ENCODE peak calls at places on chromosomes 13 and 19, in five cellular contexts. One of them, this sample, is unnamed.

GRCh38 chr19:41407271-41407670 is 9.7 kb downstream of the BCKDHA start:
- DNase-seq in stromal cell of bone marrow: no peak
- DNase-seq in activated T-cell treated with anti-CD3 and anti-CD28 coated beads for 1 hour: no peak
- DNase-seq in NCI-H774: no peak
- DNase-seq in cardiac muscle cell: peak
- DNase-seq in this sample: no peak

GRCh38 chr13:112733661-112734379 is 44.0 kb downstream of the ATP11A start:
- DNase-seq in activated T-cell treated with anti-CD3 and anti-CD28 coated beads for 1 hour: no peak
- DNase-seq in NCI-H774: peak
- DNase-seq in stromal cell of bone marrow: no peak
- DNase-seq in cardiac muscle cell: no peak
- DNase-seq in this sample: no peak

GRCh38 chr19:13143135-13143534 is 7.0 kb downstream of the STX10 start:
- DNase-seq in stromal cell of bone marrow: no peak
- DNase-seq in activated T-cell treated with anti-CD3 and anti-CD28 coated beads for 1 hour: no peak
- DNase-seq in cardiac muscle cell: peak
- DNase-seq in NCI-H774: no peak
- DNase-seq in this sample: no peak

GRCh38 chr19:41085748-41086415 is 2.4 kb upstream of the CYP2A13 start:
- DNase-seq in NCI-H774: no peak
- DNase-seq in stromal cell of bone marrow: no peak
- DNase-seq in activated T-cell treated with anti-CD3 and anti-CD28 coated beads for 1 hour: no peak
- DNase-seq in cardiac muscle cell: no peak
- DNase-seq in this sample: no peak

GRCh38 chr19:44820648-44821609 is 12.0 kb downstream of the BCAM start:
- DNase-seq in stromal cell of bone marrow: no peak
- DNase-seq in cardiac muscle cell: peak
- DNase-seq in NCI-H774: no peak
- DNase-seq in activated T-cell treated with anti-CD3 and anti-CD28 coated beads for 1 hour: no peak
- DNase-seq in this sample: no peak

GRCh38 chr13:74644239-74644638 is 510.0 kb upstream of the KLF12 start:
- DNase-seq in activated T-cell treated with anti-CD3 and anti-CD28 coated beads for 1 hour: no peak
- DNase-seq in cardiac muscle cell: peak
- DNase-seq in NCI-H774: no peak
- DNase-seq in stromal cell of bone marrow: no peak
- DNase-seq in this sample: no peak

GRCh38 chr19:5170329-5170745 is 170.3 kb downstream of the PTPRS start:
- DNase-seq in NCI-H774: no peak
- DNase-seq in activated T-cell treated with anti-CD3 and anti-CD28 coated beads for 1 hour: peak
- DNase-seq in stromal cell of bone marrow: no peak
- DNase-seq in cardiac muscle cell: no peak
- DNase-seq in this sample: no peak

GRCh38 chr19:46913852-46914430 is 53.1 kb downstream of the ARHGAP35 start:
- DNase-seq in cardiac muscle cell: no peak
- DNase-seq in NCI-H774: no peak
- DNase-seq in stromal cell of bone marrow: no peak
- DNase-seq in activated T-cell treated with anti-CD3 and anti-CD28 coated beads for 1 hour: no peak
- DNase-seq in this sample: no peak

GRCh38 chr13:97111705-97112104 is 110.4 kb upstream of the MBNL2 start:
- DNase-seq in NCI-H774: no peak
- DNase-seq in activated T-cell treated with anti-CD3 and anti-CD28 coated beads for 1 hour: no peak
- DNase-seq in cardiac muscle cell: no peak
- DNase-seq in stromal cell of bone marrow: no peak
- DNase-seq in this sample: no peak

GRCh38 chr19:5006201-5006600 is 37.3 kb downstream of the KDM4B start:
- DNase-seq in cardiac muscle cell: peak
- DNase-seq in NCI-H774: no peak
- DNase-seq in stromal cell of bone marrow: no peak
- DNase-seq in activated T-cell treated with anti-CD3 and anti-CD28 coated beads for 1 hour: no peak
- DNase-seq in this sample: no peak

GRCh38 chr13:105773241-105773640 is 762.2 kb downstream of the EFNB2 start:
- DNase-seq in NCI-H774: no peak
- DNase-seq in stromal cell of bone marrow: no peak
- DNase-seq in activated T-cell treated with anti-CD3 and anti-CD28 coated beads for 1 hour: no peak
- DNase-seq in cardiac muscle cell: no peak
- DNase-seq in this sample: no peak

GRCh38 chr13:64675256-64675892 is 2554.8 kb downstream of the PCDH9 start:
- DNase-seq in NCI-H774: no peak
- DNase-seq in activated T-cell treated with anti-CD3 and anti-CD28 coated beads for 1 hour: no peak
- DNase-seq in stromal cell of bone marrow: no peak
- DNase-seq in cardiac muscle cell: peak
- DNase-seq in this sample: no peak

GRCh38 chr13:100657881-100658315 is 16.7 kb downstream of the TMTC4 start:
- DNase-seq in cardiac muscle cell: no peak
- DNase-seq in stromal cell of bone marrow: no peak
- DNase-seq in NCI-H774: no peak
- DNase-seq in activated T-cell treated with anti-CD3 and anti-CD28 coated beads for 1 hour: no peak
- DNase-seq in this sample: no peak

GRCh38 chr13:20495087-20496023 is 30.3 kb downstream of the CRYL1 start:
- DNase-seq in stromal cell of bone marrow: peak
- DNase-seq in cardiac muscle cell: peak
- DNase-seq in activated T-cell treated with anti-CD3 and anti-CD28 coated beads for 1 hour: peak
- DNase-seq in NCI-H774: peak
- DNase-seq in this sample: no peak

GRCh38 chr19:46133777-46134231 is 9.3 kb upstream of the IGFL3 start:
- DNase-seq in cardiac muscle cell: no peak
- DNase-seq in NCI-H774: no peak
- DNase-seq in activated T-cell treated with anti-CD3 and anti-CD28 coated beads for 1 hour: no peak
- DNase-seq in stromal cell of bone marrow: no peak
- DNase-seq in this sample: no peak

GRCh38 chr13:24097667-24098066 is 62.9 kb upstream of the SPATA13 start:
- DNase-seq in activated T-cell treated with anti-CD3 and anti-CD28 coated beads for 1 hour: no peak
- DNase-seq in cardiac muscle cell: no peak
- DNase-seq in stromal cell of bone marrow: no peak
- DNase-seq in NCI-H774: no peak
- DNase-seq in this sample: no peak

GRCh38 chr13:52713894-52714293 is 25.7 kb downstream of the CNMD start:
- DNase-seq in cardiac muscle cell: peak
- DNase-seq in stromal cell of bone marrow: no peak
- DNase-seq in activated T-cell treated with anti-CD3 and anti-CD28 coated beads for 1 hour: no peak
- DNase-seq in NCI-H774: no peak
- DNase-seq in this sample: no peak

GRCh38 chr13:68696907-68697306 is 1410.7 kb upstream of the ATXN8OS start:
- DNase-seq in activated T-cell treated with anti-CD3 and anti-CD28 coated beads for 1 hour: no peak
- DNase-seq in NCI-H774: no peak
- DNase-seq in stromal cell of bone marrow: no peak
- DNase-seq in cardiac muscle cell: no peak
- DNase-seq in this sample: no peak

This sample was measured in NCI-H1436.